ENCODE peak calls at places on chromosomes 12 and 14, in seven cellular contexts. C, O, G, W, V, M and P are unnamed samples.

GRCh38 chr14:59406454-59407245 is 58.5 kb downstream of the GPR135 start:
- ATAC-seq in C (peak; percentile 86), W (no peak), M (no peak), V (no peak), O (no peak), G (no peak), P (no peak)

GRCh38 chr12:2355604-2356003 is 302.8 kb downstream of the CACNA1C start:
- ATAC-seq in V (no peak), W (no peak), M (no peak), C (no peak), O (no peak), G (no peak), P (no peak)

GRCh38 chr12:46609281-46609623 is 216.5 kb downstream of the SLC38A4 start:
- ATAC-seq in M (peak; percentile 79), O (no peak), C (no peak), V (no peak), G (peak; percentile 71), W (peak; percentile 94), P (no peak)

GRCh38 chr12:46385439-46385838 is 12.9 kb upstream of the SLC38A2 start:
- ATAC-seq in O (no peak), V (no peak), W (no peak), G (no peak), M (no peak), C (no peak), P (no peak)

GRCh38 chr12:6180300-6181051 is 19.7 kb upstream of the CD9 start:
- ATAC-seq in O (peak; percentile 58), G (no peak), C (peak; percentile 78), V (peak; percentile 81), M (no peak), W (no peak), P (peak; percentile 39)

GRCh38 chr14:76948213-76948947 is 80.1 kb downstream of the IRF2BPL start:
- ATAC-seq in V (peak; percentile 49), O (no peak), M (no peak), G (no peak), C (peak; percentile 14), W (no peak), P (no peak)

GRCh38 chr12:102962986-102963385 is 5.5 kb downstream of the ASCL1 start:
- ATAC-seq in O (no peak), G (no peak), V (no peak), M (no peak), W (no peak), C (no peak), P (no peak)

GRCh38 chr12:132275110-132275531 is 54.3 kb downstream of the GALNT9 start:
- ATAC-seq in C (no peak), G (no peak), M (no peak), O (no peak), V (peak; percentile 87), W (no peak), P (no peak)

GRCh38 chr12:104888456-104888855 is 69.6 kb downstream of the SLC41A2 start:
- ATAC-seq in C (no peak), W (no peak), M (no peak), V (no peak), G (no peak), O (no peak), P (no peak)

GRCh38 chr14:68380304-68380840 is 412.5 kb downstream of the ZFP36L1 start:
- ATAC-seq in W (no peak), G (no peak), M (no peak), C (no peak), O (no peak), V (no peak), P (peak; percentile 74)

GRCh38 chr14:103118663-103119404 is 4.4 kb upstream of the TNFAIP2 start:
- ATAC-seq in G (no peak), V (no peak), C (no peak), M (peak; percentile 32), O (no peak), W (no peak), P (peak; percentile 13)

GRCh38 chr14:60328588-60328987 is 79.6 kb downstream of the PPM1A start:
- ATAC-seq in G (no peak), O (no peak), M (no peak), C (no peak), V (no peak), W (no peak), P (no peak)

GRCh38 chr12:20492251-20492728 is 124.0 kb downstream of the PDE3A start:
- ATAC-seq in W (no peak), M (no peak), V (no peak), C (peak; percentile 50), G (no peak), O (no peak), P (no peak)

GRCh38 chr12:119178544-119179334 is at the start of gene HSPB8:
- ATAC-seq in V (peak; percentile 89), M (no peak), C (peak; percentile 96), O (peak; percentile 81), W (no peak), G (no peak), P (no peak)

GRCh38 chr12:24909667-24910066 is 39.2 kb downstream of the BCAT1 start:
- ATAC-seq in G (no peak), W (no peak), C (no peak), V (no peak), O (no peak), M (no peak), P (no peak)

GRCh38 chr12:104699489-104700194 is 242.9 kb downstream of the CHST11 start:
- ATAC-seq in W (no peak), M (no peak), V (no peak), O (no peak), G (no peak), C (no peak), P (peak; percentile 72)

GRCh38 chr12:131046813-131047788 is 93.4 kb downstream of the ADGRD1 start:
- ATAC-seq in O (peak; percentile 47), G (no peak), W (peak; percentile 42), M (no peak), C (peak; percentile 52), V (peak; percentile 41), P (no peak)

GRCh38 chr14:81981311-81981675 is 447.6 kb upstream of the SEL1L start:
- ATAC-seq in M (no peak), O (no peak), C (no peak), G (no peak), W (no peak), V (no peak), P (no peak)

GRCh38 chr12:92899388-92900001 is 29.6 kb downstream of the EEA1 start:
- ATAC-seq in V (peak; percentile 99), C (peak; percentile 96), O (peak; percentile 98), W (no peak), G (no peak), M (no peak), P (no peak)

GRCh38 chr14:33986804-33987203 is 35.9 kb upstream of the EGLN3 start:
- ATAC-seq in W (no peak), V (no peak), G (no peak), M (no peak), C (no peak), O (peak; percentile 75), P (no peak)

GRCh38 chr12:124772467-124773170 is 91.0 kb downstream of the SCARB1 start:
- ATAC-seq in G (no peak), W (no peak), V (no peak), C (no peak), M (no peak), O (no peak), P (no peak)